ENCODE peak calls at places on chromosomes 5 and 9, in six cellular contexts. S is left lung, Y is IMR-90, G is body of pancreas, I is GM23248, P is ovary. H is an unnamed sample.

GRCh38 chr5:172771439-172772111 is 580 bp upstream of the DUSP1 start:
- DNase-seq in G (peak; percentile 43), P (no peak), S (no peak), I (peak; percentile 72), Y (no peak), H (no peak)

GRCh38 chr5:54066433-54066832 is 243.9 kb downstream of the ARL15 start:
- DNase-seq in S (no peak), G (no peak), I (no peak), Y (no peak), P (no peak), H (no peak)

GRCh38 chr9:105246656-105247162 is 2.3 kb downstream of the SLC44A1 start:
- DNase-seq in G (no peak), P (no peak), S (no peak), I (peak; percentile 52), Y (no peak), H (no peak)

GRCh38 chr5:107563957-107564544 is 106.7 kb downstream of the EFNA5 start:
- DNase-seq in P (no peak), G (no peak), I (no peak), S (no peak), Y (no peak), H (no peak)

GRCh38 chr5:1218351-1219080 is 6.7 kb upstream of the SLC6A18 start:
- DNase-seq in S (peak; percentile 59), P (no peak), I (no peak), G (no peak), Y (no peak), H (no peak)

GRCh38 chr9:74951725-74952151 is 974 bp downstream of the C9orf40 start:
- DNase-seq in G (peak; percentile 51), S (peak; percentile 93), Y (peak; percentile 12), I (peak; percentile 68), P (peak; percentile 48), H (peak; percentile 66)

GRCh38 chr5:68215888-68216736 is 556 bp downstream of the PIK3R1 start:
- DNase-seq in I (peak; percentile 81), Y (peak; percentile 48), S (peak; percentile 90), P (no peak), G (peak; percentile 56), H (peak; percentile 86)

GRCh38 chr5:139513852-139514485 is 31.4 kb upstream of the STING1 start:
- DNase-seq in S (no peak), I (peak; percentile 9), Y (no peak), G (no peak), P (no peak), H (no peak)

GRCh38 chr5:178320281-178320855 is 87.8 kb upstream of the PHYKPL start:
- DNase-seq in S (peak; percentile 49), I (no peak), G (no peak), P (no peak), Y (no peak), H (peak; percentile 68)

GRCh38 chr5:10091701-10092100 is 158.0 kb downstream of the ATPSCKMT start:
- DNase-seq in G (no peak), I (peak; percentile 51), P (no peak), Y (no peak), S (no peak), H (no peak)

GRCh38 chr5:168401880-168402279 is 84.4 kb upstream of the RARS1 start:
- DNase-seq in S (no peak), G (peak; percentile 54), Y (no peak), I (no peak), P (no peak), H (no peak)

GRCh38 chr9:97312101-97312500 is 4.6 kb downstream of the CCDC180 start:
- DNase-seq in I (no peak), G (no peak), Y (no peak), P (no peak), S (no peak), H (no peak)

GRCh38 chr9:28287413-28287812 is 714.1 kb upstream of the C9orf72 start:
- DNase-seq in Y (no peak), I (no peak), P (no peak), S (no peak), G (no peak), H (no peak)

GRCh38 chr5:134345996-134346395 is 21.0 kb downstream of the CDKL3 start:
- DNase-seq in P (no peak), G (no peak), S (no peak), Y (no peak), I (no peak), H (no peak)

GRCh38 chr9:136648746-136649145 is 14.0 kb upstream of the EGFL7 start:
- DNase-seq in P (no peak), G (peak; percentile 52), Y (no peak), S (peak; percentile 83), I (no peak), H (no peak)

GRCh38 chr9:2838356-2838983 is 5.4 kb downstream of the PUM3 start:
- DNase-seq in P (no peak), G (no peak), S (no peak), I (peak; percentile 43), Y (peak; percentile 17), H (no peak)

GRCh38 chr9:135903358-135903656 is 4.0 kb downstream of the CAMSAP1 start:
- DNase-seq in G (no peak), S (peak; percentile 3), I (no peak), Y (no peak), P (no peak), H (no peak)

GRCh38 chr9:109297899-109298298 is 23.0 kb downstream of the EPB41L4B start:
- DNase-seq in Y (peak; percentile 66), S (no peak), P (no peak), G (no peak), I (peak; percentile 90), H (no peak)

GRCh38 chr9:127447416-127448111 is 3.6 kb downstream of the RPL12 start:
- DNase-seq in S (no peak), G (no peak), Y (peak; percentile 45), P (no peak), I (peak; percentile 46), H (no peak)

GRCh38 chr9:104091708-104092107 is 2.4 kb upstream of the SMC2 start:
- DNase-seq in G (peak; percentile 21), S (no peak), P (no peak), I (peak; percentile 67), Y (peak; percentile 78), H (peak; percentile 53)

GRCh38 chr5:56282951-56283350 is 49.8 kb upstream of the ANKRD55 start:
- DNase-seq in S (no peak), Y (no peak), P (no peak), G (no peak), I (no peak), H (no peak)
- H3K4me3 ChIP-seq in S (no peak overlapping the region), Y (no peak overlapping the region), P (no peak overlapping the region), G (no peak overlapping the region), I (no peak overlapping the region), H (no peak overlapping the region)

DNA sequence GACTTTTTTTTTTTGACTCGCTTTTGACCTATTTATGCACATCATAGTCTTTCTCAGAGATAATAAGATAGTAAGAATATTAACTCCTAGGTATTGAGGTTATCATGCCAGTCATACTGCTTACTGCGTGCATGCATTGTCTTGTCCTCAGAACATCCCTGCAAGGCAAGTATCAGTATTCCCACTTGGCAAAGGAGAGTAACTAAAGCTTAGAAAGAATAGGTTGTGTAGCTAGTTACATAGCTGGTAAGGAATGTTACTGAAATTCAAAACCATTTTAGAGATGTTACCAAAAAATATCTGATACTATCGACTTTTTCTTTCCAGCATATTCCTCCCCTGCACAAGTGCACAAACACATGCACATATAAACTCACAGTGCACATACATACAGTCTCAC is 296.1 kb upstream of the CLINT1 start:
- DNase-seq in S (no peak), I (peak; percentile 32), P (no peak), G (no peak), Y (no peak), H (no peak)
- H3K27ac ChIP-seq in S (no peak overlapping the region), I (no peak overlapping the region), P (no peak overlapping the region), G (no peak overlapping the region), Y (no peak overlapping the region), H (no peak overlapping the region)

GRCh38 chr9:123300554-123300953 is 32.2 kb upstream of the STRBP start:
- DNase-seq in S (no peak), I (no peak), G (no peak), Y (no peak), P (no peak), H (no peak)
- H3K27me3 ChIP-seq in S (no peaks in the 10 kb centered on the region), I (no peaks in the 10 kb centered on the region), G (no peaks in the 10 kb centered on the region), Y (peaks cover 40% of the 10 kb centered on the region), P (no peaks in the 10 kb centered on the region), H (no peaks in the 10 kb centered on the region)

GRCh38 chr9:21081451-21081850 is 3.7 kb upstream of the IFNB1 start:
- DNase-seq in P (no peak), S (no peak), Y (no peak), I (no peak), G (no peak), H (no peak)

GRCh38 chr9:21082671-21083070 is 4.9 kb upstream of the IFNB1 start:
- DNase-seq in Y (no peak), P (no peak), S (no peak), I (no peak), G (no peak), H (no peak)

GRCh38 chr9:21081999-21082398 is 4.3 kb upstream of the IFNB1 start:
- DNase-seq in Y (no peak), P (no peak), I (no peak), G (no peak), S (no peak), H (no peak)

GRCh38 chr9:21078702-21079101 is 960 bp upstream of the IFNB1 start:
- DNase-seq in S (no peak), Y (no peak), G (no peak), I (no peak), P (no peak), H (no peak)

DNA sequence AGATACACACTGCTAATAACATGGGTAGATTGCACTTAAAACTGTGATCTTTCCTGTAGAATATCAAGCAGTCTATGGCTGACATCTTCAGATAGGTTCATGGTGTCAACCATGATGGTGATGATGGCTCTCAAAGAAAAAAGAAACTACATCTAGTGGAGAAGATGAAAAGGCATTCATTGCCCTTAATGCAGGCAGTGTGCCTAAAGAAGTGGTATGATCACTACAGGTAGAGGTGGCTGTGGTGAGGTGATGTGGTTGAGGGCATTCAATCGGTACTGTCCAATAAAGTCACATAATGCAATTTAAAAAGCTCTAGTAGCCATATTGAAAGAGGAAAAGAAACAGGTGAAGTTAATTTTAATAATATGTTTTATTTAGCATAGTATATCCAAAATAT is 3.1 kb upstream of the IFNB1 start:
- DNase-seq in Y (no peak), I (no peak), S (no peak), G (no peak), P (no peak), H (no peak)
- H3K4me3 ChIP-seq in Y (no peak overlapping the region), I (no peak overlapping the region), S (no peak overlapping the region), G (no peak overlapping the region), P (no peak overlapping the region), H (no peak overlapping the region)

GRCh38 chr9:79766091-79766490 is 194.3 kb downstream of the TLE4 start:
- DNase-seq in I (no peak), G (no peak), S (no peak), P (no peak), Y (no peak), H (no peak)

GRCh38 chr9:79765466-79765865 is 193.7 kb downstream of the TLE4 start:
- DNase-seq in G (no peak), P (no peak), I (no peak), S (no peak), Y (no peak), H (no peak)

GRCh38 chr9:79768199-79768598 is 196.4 kb downstream of the TLE4 start:
- DNase-seq in P (peak; percentile 68), Y (peak; percentile 78), I (peak; percentile 18), S (no peak), G (no peak), H (no peak)

GRCh38 chr9:79763861-79764260 is 192.1 kb downstream of the TLE4 start:
- DNase-seq in G (no peak), P (peak; percentile 58), I (peak; percentile 19), S (no peak), Y (peak; percentile 17), H (no peak)

GRCh38 chr9:79764377-79764776 is 192.6 kb downstream of the TLE4 start:
- DNase-seq in P (peak; percentile 56), G (peak; percentile 34), I (peak; percentile 96), Y (peak; percentile 98), S (no peak), H (no peak)
- H3K27ac ChIP-seq in P (no peak overlapping the region), G (no peak overlapping the region), I (no peak overlapping the region), Y (peak overlapping the region; percentile 35), S (no peak overlapping the region), H (no peak overlapping the region)

H was measured in aorta.